ENCODE peak calls at places on chromosomes 1 and 21, in five cellular contexts. K is stimulated activated CD8-positive, alpha-beta memory T cell treated with anti-CD3 and anti-CD28 coated beads, Interleukin-12 subunit alpha, Interleukin-12 subunit beta, amount 100 ng/mL, for 1 hour; T is stimulated activated CD4-positive, alpha-beta T cell treated with anti-CD3 and anti-CD28 coated beads, Interleukin-2, amount 100 ng/mL, for 48 hours; O is mesendoderm; J is T-helper 1 cell. Y is an unnamed sample.

GRCh38 chr1:158283965-158284364 is 5.8 kb upstream of the CD1C start:
- DNase-seq in K (no peak), T (no peak), O (peak), J (no peak), Y (no peak)

GRCh38 chr1:10779201-10779600 is 17.2 kb downstream of the CASZ1 start:
- DNase-seq in K (no peak), T (no peak), O (no peak), J (no peak), Y (no peak)

GRCh38 chr1:53413175-53414001 is 45.8 kb upstream of the DMRTB1 start:
- DNase-seq in K (peak), T (peak), O (peak), J (peak), Y (no peak)

GRCh38 chr1:56838726-56839125 is 15.9 kb upstream of the C8A start:
- DNase-seq in K (no peak), T (no peak), O (no peak), J (no peak), Y (no peak)

GRCh38 chr1:181134543-181135461 is 46.3 kb downstream of the IER5 start:
- DNase-seq in K (no peak), T (no peak), O (no peak), J (peak), Y (no peak)

GRCh38 chr1:26127235-26128163 is 15.9 kb downstream of the PDIK1L start:
- DNase-seq in K (no peak), T (no peak), O (peak), J (peak), Y (no peak)

GRCh38 chr1:21368514-21369289 is 71.2 kb upstream of the NBPF3 start:
- DNase-seq in K (peak), T (peak), O (peak), J (peak), Y (peak)

GRCh38 chr1:183251959-183252450 is 65.9 kb downstream of the LAMC2 start:
- DNase-seq in K (no peak), T (no peak), O (no peak), J (no peak), Y (no peak)

GRCh38 chr1:35642472-35642955 is 1.2 kb upstream of the PSMB2 start:
- DNase-seq in K (no peak), T (peak), O (no peak), J (no peak), Y (no peak)

GRCh38 chr1:115062542-115063004 is 26.7 kb downstream of the TSPAN2 start:
- DNase-seq in K (peak), T (peak), O (peak), J (peak), Y (no peak)

GRCh38 chr1:17043676-17044075 is 10.2 kb downstream of the SDHB start:
- DNase-seq in K (no peak), T (no peak), O (no peak), J (no peak), Y (no peak)

GRCh38 chr21:30193201-30193600 is 22.7 kb downstream of the CLDN8 start:
- DNase-seq in K (no peak), T (no peak), O (no peak), J (no peak), Y (no peak)

GRCh38 chr1:246066553-246066952 is 440.5 kb downstream of the SMYD3 start:
- DNase-seq in K (no peak), T (no peak), O (peak), J (no peak), Y (peak)

GRCh38 chr1:216582151-216582550 is 141.1 kb downstream of the ESRRG start:
- DNase-seq in K (no peak), T (no peak), O (no peak), J (no peak), Y (no peak)

GRCh38 chr1:53393325-53393792 is 65.5 kb upstream of the LRP8 start:
- DNase-seq in K (peak), T (peak), O (peak), J (peak), Y (peak)

GRCh38 chr1:220699044-220699443 is 8.9 kb downstream of the C1orf115 start:
- DNase-seq in K (no peak), T (no peak), O (no peak), J (no peak), Y (no peak)

GRCh38 chr1:206507395-206508129 is at the start of gene RASSF5:
- DNase-seq in K (peak), T (peak), O (peak), J (peak), Y (peak)

GRCh38 chr1:14570514-14570913 is 28.0 kb upstream of the KAZN start:
- DNase-seq in K (no peak), T (no peak), O (no peak), J (no peak), Y (no peak)

Y was measured in NCI-H82.